ENCODE peak calls at places on chromosomes 16 and 17, in six cellular contexts. T, M, S, C, P and D are unnamed samples.

GRCh38 chr16:66746048-66746447 is 5.4 kb downstream of the DYNC1LI2 start:
- DNase-seq in T (no peak), M (no peak), S (no peak), C (no peak), P (no peak), D (no peak)

GRCh38 chr16:12833939-12834338 is 30.3 kb upstream of the CPPED1 start:
- DNase-seq in T (no peak), M (peak), S (peak), C (no peak), P (no peak), D (no peak)

GRCh38 chr17:17474341-17474740 is 2.5 kb upstream of the MED9 start:
- DNase-seq in T (no peak), M (no peak), S (no peak), C (no peak), P (no peak), D (no peak)

GRCh38 chr17:1649116-1649843 is 386 bp downstream of the RILP start:
- DNase-seq in T (peak), M (peak), S (peak), C (peak), P (peak), D (peak)

GRCh38 chr16:69424053-69424934 is at the start of gene CYB5B:
- DNase-seq in T (peak), M (peak), S (peak), C (peak), P (peak), D (peak)

GRCh38 chr17:78497115-78497540 is 80.1 kb downstream of the DNAH17 start:
- DNase-seq in T (peak), M (peak), S (peak), C (peak), P (peak), D (peak)

GRCh38 chr16:70758786-70759185 is 42.2 kb downstream of the VAC14 start:
- DNase-seq in T (no peak), M (no peak), S (no peak), C (no peak), P (no peak), D (no peak)

GRCh38 chr17:7328009-7328408 is 1.1 kb downstream of the NEURL4 start:
- DNase-seq in T (no peak), M (no peak), S (no peak), C (no peak), P (no peak), D (no peak)

GRCh38 chr16:24499193-24499814 is 40.1 kb upstream of the RBBP6 start:
- DNase-seq in T (no peak), M (peak), S (no peak), C (no peak), P (peak), D (no peak)

GRCh38 chr16:24036614-24037013 is 200.8 kb downstream of the PRKCB start:
- DNase-seq in T (no peak), M (peak), S (peak), C (no peak), P (peak), D (peak)

GRCh38 chr17:4479340-4479981 is 19.2 kb upstream of the SPNS2 start:
- DNase-seq in T (no peak), M (no peak), S (no peak), C (no peak), P (no peak), D (no peak)

GRCh38 chr17:42214156-42214555 is 19.9 kb upstream of the GHDC start:
- DNase-seq in T (no peak), M (no peak), S (no peak), C (no peak), P (no peak), D (no peak)

GRCh38 chr17:37490022-37490587 is 414 bp downstream of the DUSP14 start:
- DNase-seq in T (peak), M (peak), S (no peak), C (peak), P (peak), D (peak)

GRCh38 chr16:81837312-81837748 is 58.2 kb downstream of the PLCG2 start:
- DNase-seq in T (no peak), M (no peak), S (no peak), C (no peak), P (no peak), D (no peak)

GRCh38 chr16:4879049-4879448 is 31.8 kb downstream of the UBN1 start:
- DNase-seq in T (no peak), M (no peak), S (no peak), C (no peak), P (no peak), D (no peak)

GRCh38 chr16:89197633-89198416 is 2.5 kb downstream of the SLC22A31 start:
- DNase-seq in T (no peak), M (no peak), S (no peak), C (no peak), P (no peak), D (no peak)

GRCh38 chr16:81551821-81552304 is 107.3 kb downstream of the CMIP start:
- DNase-seq in T (no peak), M (no peak), S (no peak), C (peak), P (peak), D (no peak)

GRCh38 chr16:50837324-50837723 is 95.4 kb downstream of the CYLD start:
- DNase-seq in T (no peak), M (no peak), S (no peak), C (no peak), P (no peak), D (no peak)

GRCh38 chr17:77597421-77598240 is 360.9 kb upstream of the TNRC6C start:
- DNase-seq in T (no peak), M (no peak), S (no peak), C (no peak), P (no peak), D (no peak)

GRCh38 chr17:54968954-54969400 is 412 bp downstream of the STXBP4 start:
- DNase-seq in T (no peak), M (no peak), S (peak), C (no peak), P (peak), D (no peak)

GRCh38 chr16:77496934-77497333 is 62.1 kb upstream of the ADAMTS18 start:
- DNase-seq in T (no peak), M (no peak), S (peak), C (no peak), P (peak), D (no peak)

GRCh38 chr17:2108170-2108569 is 53.3 kb downstream of the HIC1 start:
- DNase-seq in T (no peak), M (no peak), S (no peak), C (no peak), P (no peak), D (no peak)

GRCh38 chr17:10628756-10629155 is 28.4 kb downstream of the MYH3 start:
- DNase-seq in T (no peak), M (no peak), S (no peak), C (no peak), P (no peak), D (no peak)

GRCh38 chr16:72536673-72537435 is 364.9 kb upstream of the PMFBP1 start:
- DNase-seq in T (no peak), M (no peak), S (no peak), C (no peak), P (peak), D (no peak)

GRCh38 chr17:64920026-64920418 is 744 bp upstream of the LRRC37A3 start:
- DNase-seq in T (no peak), M (no peak), S (peak), C (no peak), P (no peak), D (no peak)

GRCh38 chr16:28845173-28846079 is 722 bp downstream of the TUFM start:
- DNase-seq in T (no peak), M (no peak), S (no peak), C (no peak), P (peak), D (no peak)

GRCh38 chr17:2412561-2413021 is 11.7 kb upstream of the MNT start:
- DNase-seq in T (no peak), M (no peak), S (no peak), C (no peak), P (peak), D (no peak)